ENCODE peak calls at places on chromosomes 16 and 17, in five cellular contexts. W is stomach; F is esophagus muscularis mucosa; M is type B pancreatic cell; D is stimulated activated CD8-positive, alpha-beta memory T cell treated with anti-CD3 and anti-CD28 coated beads, Interleukin-15, amount 100 ng/mL, for 48 hours. G is an unnamed sample.

GRCh38 chr16:73036074-73036826 is 11.7 kb downstream of the ZFHX3 start:
- DNase-seq in W (no peak), F (no peak), M (no peak), D (no peak), G (no peak)

GRCh38 chr17:38338053-38338452 is 5.7 kb downstream of the GPR179 start:
- DNase-seq in W (no peak), F (no peak), M (no peak), D (no peak), G (no peak)

GRCh38 chr16:65117701-65118448 is 4.0 kb downstream of the CDH11 start:
- DNase-seq in W (peak), F (peak), M (peak), D (no peak), G (peak)

GRCh38 chr17:77725851-77726250 is 232.7 kb upstream of the TNRC6C start:
- DNase-seq in W (no peak), F (peak), M (no peak), D (no peak), G (no peak)

GRCh38 chr17:34071891-34072420 is 183.1 kb upstream of the CCL2 start:
- DNase-seq in W (no peak), F (peak), M (no peak), D (no peak), G (no peak)

GRCh38 chr16:68347605-68348004 is 36.8 kb downstream of the PRMT7 start:
- DNase-seq in W (no peak), F (no peak), M (no peak), D (no peak), G (no peak)

GRCh38 chr17:78173025-78173715 is 4.8 kb downstream of the SYNGR2 start:
- DNase-seq in W (no peak), F (no peak), M (no peak), D (no peak), G (no peak)

GRCh38 chr17:8226536-8227237 is 16.3 kb upstream of the AURKB start:
- DNase-seq in W (peak), F (peak), M (peak), D (no peak), G (no peak)

GRCh38 chr16:48542020-48542473 is 67.9 kb downstream of the N4BP1 start:
- DNase-seq in W (no peak), F (no peak), M (no peak), D (no peak), G (no peak)

GRCh38 chr16:10525214-10525825 is 55.1 kb downstream of the EMP2 start:
- DNase-seq in W (no peak), F (no peak), M (no peak), D (no peak), G (no peak)

GRCh38 chr17:64318068-64318467 is 55.0 kb upstream of the TEX2 start:
- DNase-seq in W (no peak), F (no peak), M (no peak), D (no peak), G (no peak)

GRCh38 chr17:43431741-43432523 is 33.1 kb downstream of the ARL4D start:
- DNase-seq in W (no peak), F (no peak), M (no peak), D (no peak), G (no peak)

GRCh38 chr16:23146877-23147601 is 2.2 kb downstream of the USP31 start:
- DNase-seq in W (no peak), F (peak), M (no peak), D (no peak), G (no peak)

GRCh38 chr17:38464251-38464722 is 36.0 kb downstream of the ARHGAP23 start:
- DNase-seq in W (peak), F (no peak), M (no peak), D (no peak), G (no peak)

GRCh38 chr17:35846055-35846809 is 22.5 kb downstream of the HEATR9 start:
- DNase-seq in W (no peak), F (no peak), M (no peak), D (no peak), G (no peak)

GRCh38 chr16:27547134-27547533 is 2.6 kb downstream of the GTF3C1 start:
- DNase-seq in W (no peak), F (no peak), M (no peak), D (no peak), G (no peak)

GRCh38 chr17:8287651-8288335 is 677 bp upstream of the RANGRF start:
- DNase-seq in W (peak), F (no peak), M (no peak), D (no peak), G (no peak)

GRCh38 chr16:4652561-4652960 is 27.9 kb downstream of the MGRN1 start:
- DNase-seq in W (no peak), F (no peak), M (no peak), D (no peak), G (no peak)

GRCh38 chr16:18800674-18801196 is 614 bp downstream of the ARL6IP1 start:
- DNase-seq in W (no peak), F (no peak), M (no peak), D (no peak), G (no peak)

GRCh38 chr16:70746708-70747424 is 54.1 kb downstream of the VAC14 start:
- DNase-seq in W (peak), F (peak), M (no peak), D (no peak), G (peak)

GRCh38 chr16:84088695-84089395 is 27.9 kb downstream of the MBTPS1 start:
- DNase-seq in W (peak), F (no peak), M (no peak), D (peak), G (no peak)

GRCh38 chr17:9330140-9330902 is 245.3 kb downstream of the STX8 start:
- DNase-seq in W (no peak), F (no peak), M (no peak), D (no peak), G (no peak)

GRCh38 chr17:73317554-73318426 is 6.0 kb upstream of the CDC42EP4 start:
- DNase-seq in W (no peak), F (no peak), M (no peak), D (no peak), G (no peak)

G was measured in NCI-H774.